ENCODE peak calls at places on chromosomes 5 and 9, in seven cellular contexts. P, U, A, C, G, V and E are unnamed samples.

GRCh38 chr5:84274585-84275468 is 109.9 kb downstream of the EDIL3 start:
- DNase-seq in P (peak), A (no peak), G (peak), C (peak), U (peak), V (no peak), E (peak)

GRCh38 chr9:130692365-130692764 is 1.2 kb upstream of the EXOSC2 start:
- DNase-seq in A (no peak), P (no peak), U (peak), G (no peak), C (no peak), V (no peak), E (peak)

GRCh38 chr5:131999991-132000490 is 11.4 kb downstream of the ACSL6 start:
- DNase-seq in U (no peak), G (no peak), P (no peak), A (no peak), C (no peak), V (no peak), E (no peak)

GRCh38 chr5:124962735-124963134 is 216.3 kb upstream of the ZNF608 start:
- DNase-seq in V (no peak), U (no peak), A (no peak), C (no peak), P (no peak), G (no peak), E (no peak)

GRCh38 chr5:143449772-143450171 is 46.3 kb upstream of the NR3C1 start:
- DNase-seq in V (no peak), A (no peak), C (no peak), U (no peak), P (no peak), G (no peak), E (no peak)

GRCh38 chr9:113482991-113483675 is 19.6 kb downstream of the RGS3 start:
- DNase-seq in A (no peak), V (no peak), C (no peak), G (no peak), U (no peak), P (no peak), E (no peak)

GRCh38 chr5:92678576-92679105 is 902.4 kb downstream of the NR2F1-AS1 start:
- DNase-seq in A (no peak), U (no peak), P (no peak), V (no peak), C (peak), G (no peak), E (no peak)

GRCh38 chr9:132039284-132039683 is 40.4 kb downstream of the MED27 start:
- DNase-seq in C (no peak), A (no peak), V (no peak), G (no peak), P (no peak), U (no peak), E (no peak)

GRCh38 chr5:179309751-179310320 is 35.4 kb downstream of the ADAMTS2 start:
- DNase-seq in V (no peak), C (no peak), P (no peak), U (no peak), A (no peak), G (no peak), E (no peak)

GRCh38 chr5:137341831-137342230 is 157.3 kb downstream of the SPOCK1 start:
- DNase-seq in G (no peak), P (no peak), C (no peak), A (no peak), V (no peak), U (no peak), E (no peak)

GRCh38 chr5:150106669-150107068 is 20.3 kb upstream of the CSF1R start:
- DNase-seq in G (no peak), V (peak), U (no peak), A (no peak), P (no peak), C (no peak), E (no peak)

DNA sequence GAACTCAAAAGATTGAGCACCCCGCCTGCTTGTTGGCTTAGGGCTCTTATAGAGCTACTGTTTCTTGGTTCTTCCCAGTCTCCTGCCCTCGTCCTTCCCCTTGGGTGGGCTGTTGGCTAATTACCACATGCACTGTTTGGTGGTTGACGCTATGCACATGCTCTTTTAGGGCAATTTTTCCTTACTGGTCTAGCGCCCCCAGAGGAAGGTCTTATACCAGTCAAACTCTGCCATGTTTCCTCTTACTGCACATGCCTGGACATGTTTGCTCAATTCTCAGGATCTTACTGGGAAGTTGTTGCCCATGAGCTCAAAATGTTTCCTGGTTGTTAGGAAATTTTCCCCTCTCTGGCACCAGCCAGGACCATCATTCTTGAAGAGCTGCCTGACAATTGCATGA is 101.9 kb downstream of the SLC28A3 start:
- DNase-seq in A (no peak), G (peak), C (no peak), P (peak), U (no peak), V (no peak), E (no peak)
- TF ChIP-seq CTCF in A (peak), G (peak), C (peak), P (peak), U (no peak), V (no peak), E (peak)

DNA sequence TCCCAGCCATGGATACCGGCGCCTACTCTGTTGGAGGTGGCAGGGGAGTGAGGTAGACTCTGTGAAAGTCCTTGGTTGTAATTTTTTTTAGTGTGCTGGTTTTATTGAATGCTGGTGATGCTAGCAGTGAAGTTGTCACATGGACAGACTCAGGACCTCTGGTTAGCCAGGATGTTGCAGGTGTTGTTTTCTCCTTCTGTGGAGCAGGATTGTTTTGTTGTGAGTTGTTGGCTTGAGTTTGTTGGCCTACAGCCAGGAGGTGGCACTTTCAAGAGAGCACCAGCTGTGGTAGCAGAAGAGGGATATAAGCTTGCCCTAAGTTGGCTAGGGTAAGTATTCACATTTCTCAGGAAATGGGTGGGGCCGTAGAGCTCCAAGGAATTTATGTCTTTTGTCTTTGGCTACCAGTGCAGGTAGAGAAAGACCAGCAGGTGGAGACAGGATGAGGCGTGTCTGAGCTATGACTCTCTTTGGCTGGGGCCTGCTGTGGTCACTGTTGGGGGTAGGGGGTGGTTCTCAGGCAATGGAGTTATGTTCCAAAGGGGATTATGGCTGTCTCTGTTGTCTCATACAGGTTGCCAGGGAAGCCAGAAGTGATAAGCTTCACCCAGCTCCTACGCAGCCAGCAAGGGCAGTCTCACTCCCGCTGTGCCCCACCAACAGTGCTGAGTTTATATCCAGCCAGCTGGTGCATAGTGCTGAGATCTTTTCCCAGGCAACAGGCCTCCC is 248.7 kb downstream of the TAF11L14 start:
- DNase-seq in U (no peak), V (no peak), G (peak), P (no peak), A (no peak), C (no peak), E (no peak)
- TF ChIP-seq CTCF in U (no peak), V (no peak), G (peak), P (no peak), A (no peak), C (no peak), E (no peak)

DNA sequence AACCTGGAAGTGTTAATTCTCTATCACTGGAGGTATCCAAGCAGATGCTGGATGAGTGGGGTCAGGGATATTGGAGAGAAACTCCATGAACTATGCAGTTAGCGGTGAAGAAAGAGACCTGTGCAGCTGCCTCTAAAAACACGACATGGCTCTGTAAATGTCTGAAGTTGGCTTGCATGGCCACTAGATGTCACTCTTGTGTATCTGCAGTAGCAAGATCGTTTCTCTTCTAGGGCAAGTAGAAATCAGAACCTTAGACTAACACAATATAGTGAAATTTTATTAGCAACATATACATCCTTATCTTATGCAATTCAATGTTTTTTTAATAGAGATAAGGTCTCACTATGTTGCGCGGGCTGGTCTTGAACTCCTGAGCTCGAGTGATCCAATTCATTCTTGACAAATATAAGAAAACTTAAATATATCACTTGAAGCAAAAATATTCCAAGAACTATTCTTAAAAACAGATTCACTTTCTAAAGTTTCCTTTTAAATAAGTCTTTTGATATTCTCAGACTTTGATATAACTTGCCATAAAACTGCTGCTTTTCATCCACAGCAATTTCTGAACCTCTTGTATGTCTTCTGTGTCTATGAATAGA is 2.9 kb downstream of the OR2S2 start:
- DNase-seq in C (peak), P (peak), A (peak), V (peak), U (peak), G (peak), E (peak)
- TF ChIP-seq CTCF in C (peak), P (peak), A (peak), V (peak), U (peak), G (peak), E (peak)

GRCh38 chr9:127422133-127422782 is 1.9 kb upstream of the ZNF79 start:
- DNase-seq in G (no peak), A (no peak), V (no peak), P (no peak), U (no peak), C (no peak), E (no peak)

GRCh38 chr9:127423934-127424668 is at the start of gene ZNF79:
- DNase-seq in A (peak), V (peak), C (peak), P (peak), G (peak), U (peak), E (peak)

GRCh38 chr9:127424669-127424986 is 446 bp downstream of the ZNF79 start:
- DNase-seq in C (no peak), P (peak), A (no peak), G (no peak), V (no peak), U (no peak), E (no peak)

GRCh38 chr9:127422787-127423186 is 1.4 kb upstream of the ZNF79 start:
- DNase-seq in P (no peak), V (no peak), C (no peak), U (no peak), G (no peak), A (no peak), E (no peak)

DNA sequence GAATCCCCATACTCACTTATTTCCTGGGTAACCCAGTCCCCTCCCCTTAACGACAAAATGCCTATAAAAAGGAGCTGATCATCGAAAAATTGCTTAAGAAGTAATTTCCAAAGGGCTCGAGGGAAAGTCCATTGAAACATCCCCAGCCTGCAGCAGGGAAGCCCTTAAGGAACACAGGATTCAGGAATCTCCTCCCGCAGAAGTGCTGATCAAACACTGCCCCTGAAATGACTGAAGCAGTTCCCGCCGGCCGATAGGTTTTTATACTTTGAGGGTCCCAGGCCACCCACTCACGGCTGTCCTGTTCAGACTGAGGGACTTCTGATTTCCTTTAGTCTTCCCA is 620 bp upstream of the ZNF79 start:
- DNase-seq in A (no peak), C (no peak), V (no peak), P (peak), U (no peak), G (no peak), E (no peak)
- TF ChIP-seq CTCF in A (no peak), C (no peak), V (no peak), P (peak), U (no peak), G (no peak), E (no peak)

GRCh38 chr5:103232393-103232999 is 26.1 kb upstream of the MACIR start:
- DNase-seq in V (no peak), P (peak), U (no peak), G (peak), C (peak), A (no peak), E (no peak)

GRCh38 chr5:103228588-103228987 is 30.0 kb upstream of the MACIR start:
- DNase-seq in C (no peak), V (no peak), P (no peak), A (no peak), U (no peak), G (no peak), E (no peak)

GRCh38 chr5:103235891-103236290 is 22.7 kb upstream of the MACIR start:
- DNase-seq in C (no peak), G (no peak), A (no peak), V (no peak), U (no peak), P (no peak), E (no peak)

GRCh38 chr5:103237783-103238182 is 20.8 kb upstream of the MACIR start:
- DNase-seq in P (no peak), A (no peak), U (no peak), V (no peak), G (no peak), C (no peak), E (no peak)

DNA sequence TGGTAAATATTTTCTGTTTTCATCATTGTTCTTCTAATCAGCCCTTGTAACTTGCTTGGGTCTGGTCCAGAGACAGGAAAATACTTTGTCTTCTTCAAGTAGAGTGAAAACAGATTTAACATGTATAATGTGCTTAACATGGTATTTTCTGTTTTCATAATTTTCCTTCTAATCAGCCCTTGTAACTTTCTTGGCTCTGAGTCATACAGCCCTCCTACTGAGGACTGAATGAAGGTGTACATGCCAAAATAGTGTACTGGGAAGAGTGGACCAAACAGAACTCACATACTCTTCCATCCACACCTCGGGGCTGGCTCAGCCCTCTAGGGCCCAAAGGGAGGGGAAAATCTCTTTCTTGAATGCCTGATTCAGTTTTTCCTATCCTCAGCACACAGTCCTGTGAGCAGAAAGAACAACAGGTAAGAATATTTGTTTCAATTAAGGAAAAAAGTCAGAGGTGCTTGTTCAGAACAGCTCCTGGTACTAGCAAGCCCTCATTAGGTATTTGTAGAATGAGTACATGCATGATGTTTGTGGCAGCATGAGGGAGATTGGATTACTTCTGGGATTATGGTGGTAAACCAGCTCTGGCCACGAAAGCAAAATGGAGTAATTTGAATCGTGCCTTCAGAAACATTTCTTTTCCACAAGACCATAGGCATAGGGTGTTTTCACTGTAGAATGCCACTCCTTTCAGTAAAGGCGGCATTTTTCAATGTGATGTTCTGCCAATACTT is 24.2 kb upstream of the MACIR start:
- DNase-seq in U (no peak), C (peak), P (no peak), G (no peak), A (no peak), V (no peak), E (no peak)
- TF ChIP-seq CTCF in U (no peak), C (no peak), P (no peak), G (no peak), A (no peak), V (no peak), E (no peak)

DNA sequence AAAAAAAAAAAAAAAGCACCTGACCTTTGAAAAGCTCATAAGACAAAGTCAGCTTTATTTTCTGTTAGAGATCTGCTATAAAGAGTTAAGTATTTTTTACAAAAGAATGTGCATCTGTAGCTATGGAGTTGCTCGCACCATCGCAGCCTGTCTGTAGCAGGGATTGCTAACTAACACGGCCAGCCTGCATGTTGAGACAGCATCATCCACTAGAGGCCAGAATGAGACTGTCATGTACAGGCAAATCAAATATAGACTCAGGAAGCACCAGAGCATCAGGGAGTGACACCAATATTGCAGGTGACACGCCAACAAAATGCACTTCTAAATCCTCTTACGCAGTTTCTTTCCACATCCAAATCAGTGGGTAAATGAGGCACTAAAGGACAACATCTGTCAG is 136.3 kb upstream of the RASEF start:
- DNase-seq in U (peak), P (no peak), G (peak), A (no peak), C (peak), V (no peak), E (peak)
- TF ChIP-seq CTCF in U (no peak), P (peak), G (peak), A (peak), C (peak), V (peak), E (peak)